ENCODE peak calls at places on chromosomes 6 and 20, in ten cellular contexts. C is glomerular endothelial cell; U is activated CD4-positive, alpha-beta T cell treated with anti-CD3 and anti-CD28 coated beads for 48 hours; D is cardiac muscle cell; L is NCI-H1694 treated with DMSO at 0.1 percent for 48 hours; T is stimulated activated CD4-positive, alpha-beta T cell treated with anti-CD3 and anti-CD28 coated beads, Interleukin-12 subunit alpha, Interleukin-12 subunit beta, amount 100 ng/mL, for 4 hours; X is caudate nucleus; V is PC-9; G is astrocyte; Y is A549. K is an unnamed sample.

GRCh38 chr6:75244063-75244575 is 518 bp upstream of the COX7A2 start:
- DNase-seq in D (no peak), X (no peak), L (no peak), V (no peak), G (no peak), Y (no peak), U (no peak), C (no peak), T (no peak), K (no peak)

GRCh38 chr6:132131777-132132176 is 180.6 kb upstream of the CCN2 start:
- DNase-seq in D (no peak), Y (peak), V (peak), C (peak), G (peak), L (no peak), X (no peak), U (no peak), T (no peak), K (no peak)

GRCh38 chr6:34246563-34247391 is 2.0 kb downstream of the SMIM29 start:
- DNase-seq in Y (no peak), T (peak), D (peak), V (peak), C (no peak), G (no peak), X (peak), U (peak), L (peak), K (peak)

GRCh38 chr6:22236626-22237414 is 60.0 kb downstream of the PRL start:
- DNase-seq in C (no peak), G (peak), L (no peak), V (peak), X (no peak), T (no peak), Y (peak), D (no peak), U (no peak), K (no peak)

GRCh38 chr6:75224303-75224926 is 18.6 kb upstream of the COL12A1 start:
- DNase-seq in L (no peak), G (no peak), U (no peak), X (no peak), C (no peak), V (no peak), Y (no peak), D (no peak), T (no peak), K (no peak)

GRCh38 chr6:4346659-4347333 is 211.4 kb upstream of the ECI2 start:
- DNase-seq in G (no peak), C (no peak), U (no peak), X (no peak), Y (no peak), T (no peak), L (no peak), D (peak), V (no peak), K (no peak)

GRCh38 chr6:112481256-112481655 is 134.1 kb downstream of the RFPL4B start:
- DNase-seq in C (no peak), V (no peak), X (no peak), U (no peak), G (no peak), T (no peak), Y (no peak), L (no peak), D (no peak), K (no peak)

GRCh38 chr20:8932192-8933150 is 136.4 kb upstream of the PLCB4 start:
- DNase-seq in D (no peak), C (no peak), X (no peak), G (peak), V (no peak), L (no peak), U (no peak), T (no peak), Y (peak), K (no peak)

GRCh38 chr6:127301199-127301700 is 34.6 kb downstream of the RNF146 start:
- DNase-seq in U (no peak), V (no peak), G (peak), T (no peak), L (no peak), D (no peak), Y (no peak), C (no peak), X (no peak), K (no peak)

GRCh38 chr6:107419747-107420146 is 39.6 kb downstream of the PDSS2 start:
- DNase-seq in L (no peak), D (no peak), U (no peak), V (no peak), C (no peak), T (no peak), X (no peak), Y (no peak), G (no peak), K (no peak)

GRCh38 chr20:44993343-44993742 is 27.0 kb downstream of the STK4 start:
- DNase-seq in C (no peak), Y (no peak), L (no peak), V (no peak), G (peak), U (no peak), T (no peak), X (no peak), D (no peak), K (no peak)

GRCh38 chr6:116877743-116878142 is 701 bp downstream of the RFX6 start:
- DNase-seq in Y (no peak), G (no peak), L (no peak), T (no peak), C (no peak), X (no peak), D (no peak), V (no peak), U (no peak), K (no peak)

GRCh38 chr6:163711615-163712568 is 297.4 kb downstream of the QKI start:
- DNase-seq in G (no peak), L (no peak), U (no peak), Y (peak), C (no peak), D (no peak), X (peak), T (no peak), V (no peak), K (no peak)

GRCh38 chr20:5821627-5822215 is 71.5 kb downstream of the SHLD1 start:
- DNase-seq in G (no peak), C (no peak), X (no peak), V (no peak), T (no peak), D (no peak), U (no peak), Y (no peak), L (no peak), K (no peak)

GRCh38 chr20:10763117-10763516 is 89.3 kb upstream of the JAG1 start:
- DNase-seq in C (no peak), Y (no peak), V (no peak), L (no peak), X (no peak), U (no peak), G (no peak), T (no peak), D (no peak), K (no peak)

GRCh38 chr6:170266061-170266825 is 24.6 kb downstream of the DLL1 start:
- DNase-seq in D (no peak), G (no peak), V (no peak), T (no peak), U (no peak), L (no peak), Y (no peak), X (peak), C (no peak), K (no peak)

GRCh38 chr20:17541996-17542395 is 10.8 kb upstream of the BFSP1 start:
- DNase-seq in U (no peak), V (no peak), L (no peak), Y (no peak), X (no peak), T (no peak), C (no peak), D (no peak), G (peak), K (no peak)

GRCh38 chr6:94049001-94049400 is 629.6 kb upstream of the EPHA7 start:
- DNase-seq in C (no peak), L (no peak), Y (no peak), D (no peak), T (no peak), V (no peak), X (no peak), U (no peak), G (no peak), K (no peak)

GRCh38 chr6:161922631-161923119 is 648.8 kb upstream of the AGPAT4 start:
- DNase-seq in C (peak), L (no peak), X (no peak), U (peak), G (peak), T (no peak), D (peak), V (peak), Y (peak), K (peak)

GRCh38 chr6:81806793-81807565 is 54.5 kb upstream of the TENT5A start:
- DNase-seq in V (peak), G (no peak), U (no peak), Y (no peak), X (no peak), T (no peak), C (no peak), L (no peak), D (no peak), K (no peak)

GRCh38 chr20:64222273-64222672 is 33.3 kb upstream of the PCMTD2 start:
- DNase-seq in U (no peak), C (no peak), L (no peak), Y (no peak), V (peak), T (no peak), G (peak), D (no peak), X (no peak), K (no peak)

GRCh38 chr6:44660561-44661220 is 273.2 kb downstream of the CDC5L start:
- DNase-seq in U (no peak), X (no peak), G (peak), T (no peak), V (no peak), D (no peak), Y (no peak), L (no peak), C (no peak), K (no peak)

GRCh38 chr6:149330133-149330532 is 12.6 kb downstream of the TAB2 start:
- DNase-seq in G (no peak), C (no peak), D (no peak), L (no peak), U (no peak), X (no peak), T (no peak), V (no peak), Y (no peak), K (no peak)

GRCh38 chr6:169062272-169062671 is 191.4 kb downstream of the THBS2 start:
- DNase-seq in V (no peak), Y (no peak), C (no peak), T (no peak), D (no peak), U (no peak), L (no peak), X (no peak), G (no peak), K (no peak)

GRCh38 chr20:33516882-33517281 is 27.0 kb downstream of the CBFA2T2 start:
- DNase-seq in T (no peak), L (no peak), C (no peak), Y (no peak), X (no peak), U (no peak), D (no peak), G (peak), V (no peak), K (no peak)

GRCh38 chr6:68082086-68082485 is 553.0 kb upstream of the ADGRB3 start:
- DNase-seq in C (no peak), Y (no peak), X (no peak), L (no peak), T (no peak), V (no peak), U (no peak), G (no peak), D (no peak), K (no peak)